ENCODE peak calls at places on chromosomes 13 and 19, in four cellular contexts. Y, W, N and J are unnamed samples.

GRCh38 chr13:32428581-32429072 is 697 bp upstream of the N4BP2L1 start:
- DNase-seq in Y (no peak), W (no peak), N (no peak), J (no peak)

GRCh38 chr13:103236213-103236612 is 170.0 kb upstream of the SLC10A2 start:
- DNase-seq in Y (no peak), W (no peak), N (no peak), J (no peak)

GRCh38 chr13:112803422-112803821 is 113.6 kb downstream of the ATP11A start:
- DNase-seq in Y (no peak), W (no peak), N (no peak), J (no peak)

GRCh38 chr19:48798937-48799336 is 11.9 kb downstream of the BCAT2 start:
- DNase-seq in Y (no peak), W (no peak), N (no peak), J (no peak)

GRCh38 chr13:37627428-37627827 is 28.9 kb upstream of the POSTN start:
- DNase-seq in Y (no peak), W (no peak), N (no peak), J (no peak)

GRCh38 chr13:106609116-106609515 is 41.2 kb upstream of the ARGLU1 start:
- DNase-seq in Y (no peak), W (no peak), N (no peak), J (no peak)

GRCh38 chr19:16197188-16197621 is 506 bp upstream of the AP1M1 start:
- DNase-seq in Y (no peak), W (no peak), N (no peak), J (peak)

GRCh38 chr19:11142528-11143171 is 12.9 kb downstream of the SPC24 start:
- DNase-seq in Y (peak), W (peak), N (peak), J (peak)

GRCh38 chr13:23699271-23699670 is 129.1 kb downstream of the TNFRSF19 start:
- DNase-seq in Y (no peak), W (no peak), N (no peak), J (no peak)

GRCh38 chr19:42563352-42564210 is 31.1 kb downstream of the CEACAM8 start:
- DNase-seq in Y (no peak), W (peak), N (peak), J (peak)

GRCh38 chr19:35296644-35297514 is 4.9 kb downstream of the MAG start:
- DNase-seq in Y (no peak), W (peak), N (no peak), J (no peak)

GRCh38 chr19:709196-709964 is 645 bp downstream of the PALM start:
- DNase-seq in Y (no peak), W (no peak), N (no peak), J (no peak)

GRCh38 chr13:20825476-20825875 is 51.7 kb upstream of the EEF1AKMT1 start:
- DNase-seq in Y (no peak), W (no peak), N (no peak), J (no peak)

GRCh38 chr19:47609885-47610545 is 1.1 kb downstream of the BICRA start:
- DNase-seq in Y (no peak), W (peak), N (peak), J (peak)

GRCh38 chr13:107289540-107289939 is 721.6 kb upstream of the ARGLU1 start:
- DNase-seq in Y (no peak), W (no peak), N (no peak), J (no peak)

GRCh38 chr13:102591988-102592781 is 4.6 kb upstream of the TPP2 start:
- DNase-seq in Y (peak), W (peak), N (peak), J (peak)

GRCh38 chr13:41505209-41505835 is 48.0 kb downstream of the RGCC start:
- DNase-seq in Y (no peak), W (no peak), N (no peak), J (peak)

GRCh38 chr13:113110852-113111315 is 5.3 kb downstream of the F7 start:
- DNase-seq in Y (no peak), W (no peak), N (no peak), J (no peak)

GRCh38 chr19:18304496-18305312 is 18.2 kb downstream of the LSM4 start:
- DNase-seq in Y (peak), W (peak), N (peak), J (peak)

GRCh38 chr13:41470187-41470586 is 12.8 kb downstream of the RGCC start:
- DNase-seq in Y (no peak), W (no peak), N (no peak), J (no peak)

GRCh38 chr13:94590744-94591143 is 5.2 kb downstream of the TGDS start:
- DNase-seq in Y (no peak), W (no peak), N (no peak), J (no peak)

GRCh38 chr13:24071423-24072075 is 89.0 kb upstream of the SPATA13 start:
- DNase-seq in Y (no peak), W (no peak), N (no peak), J (no peak)

GRCh38 chr19:48977061-48977460 is 12.0 kb downstream of the FTL start:
- DNase-seq in Y (no peak), W (no peak), N (no peak), J (no peak)

GRCh38 chr19:10061717-10062310 is 24.3 kb upstream of the SHFL start:
- DNase-seq in Y (no peak), W (no peak), N (peak), J (no peak)

GRCh38 chr19:55178781-55179569 is 1.1 kb downstream of the SYT5 start:
- DNase-seq in Y (no peak), W (peak), N (peak), J (peak)

GRCh38 chr13:36789061-36789460 is 30.0 kb upstream of the RFXAP start:
- DNase-seq in Y (no peak), W (no peak), N (no peak), J (no peak)

GRCh38 chr19:12984683-12985048 is 10.6 kb upstream of the NFIX start:
- DNase-seq in Y (no peak), W (no peak), N (no peak), J (no peak)

GRCh38 chr13:40236566-40237168 is 429.8 kb downstream of the FOXO1 start:
- DNase-seq in Y (peak), W (no peak), N (no peak), J (no peak)

GRCh38 chr13:43730642-43731041 is 56.1 kb downstream of the ENOX1 start:
- DNase-seq in Y (no peak), W (no peak), N (no peak), J (no peak)

GRCh38 chr13:27053902-27054595 is 117.6 kb downstream of the USP12 start:
- DNase-seq in Y (no peak), W (peak), N (no peak), J (peak)

GRCh38 chr19:31501427-31502195 is 152.4 kb upstream of the TSHZ3 start:
- DNase-seq in Y (no peak), W (no peak), N (no peak), J (no peak)

GRCh38 chr13:33379597-33379996 is 94.0 kb upstream of the STARD13 start:
- DNase-seq in Y (no peak), W (no peak), N (no peak), J (no peak)

GRCh38 chr19:13053761-13054604 is 48.7 kb downstream of the LYL1 start:
- DNase-seq in Y (peak), W (peak), N (no peak), J (peak)

GRCh38 chr19:4473011-4473410 is 914 bp downstream of the HDGFL2 start:
- DNase-seq in Y (no peak), W (no peak), N (no peak), J (no peak)

GRCh38 chr19:31392514-31392913 is 43.3 kb upstream of the TSHZ3 start:
- DNase-seq in Y (no peak), W (no peak), N (no peak), J (no peak)

GRCh38 chr19:55080915-55081772 is 5.5 kb downstream of the EPS8L1 start:
- DNase-seq in Y (no peak), W (peak), N (peak), J (no peak)

GRCh38 chr19:42323852-42324654 is 1.4 kb upstream of the MEGF8 start:
- DNase-seq in Y (no peak), W (no peak), N (no peak), J (no peak)

GRCh38 chr13:24185591-24186232 is 25.2 kb downstream of the SPATA13 start:
- DNase-seq in Y (no peak), W (no peak), N (no peak), J (no peak)

GRCh38 chr19:3055741-3056453 is 6.4 kb downstream of the TLE5 start:
- DNase-seq in Y (no peak), W (peak), N (no peak), J (no peak)

GRCh38 chr19:3053780-3054179 is 8.5 kb downstream of the TLE5 start:
- DNase-seq in Y (no peak), W (no peak), N (no peak), J (no peak)

GRCh38 chr19:3056454-3057016 is 5.8 kb downstream of the TLE5 start:
- DNase-seq in Y (no peak), W (peak), N (no peak), J (no peak)

GRCh38 chr19:3054265-3054971 is 7.9 kb downstream of the TLE5 start:
- DNase-seq in Y (no peak), W (no peak), N (no peak), J (no peak)

DNA sequence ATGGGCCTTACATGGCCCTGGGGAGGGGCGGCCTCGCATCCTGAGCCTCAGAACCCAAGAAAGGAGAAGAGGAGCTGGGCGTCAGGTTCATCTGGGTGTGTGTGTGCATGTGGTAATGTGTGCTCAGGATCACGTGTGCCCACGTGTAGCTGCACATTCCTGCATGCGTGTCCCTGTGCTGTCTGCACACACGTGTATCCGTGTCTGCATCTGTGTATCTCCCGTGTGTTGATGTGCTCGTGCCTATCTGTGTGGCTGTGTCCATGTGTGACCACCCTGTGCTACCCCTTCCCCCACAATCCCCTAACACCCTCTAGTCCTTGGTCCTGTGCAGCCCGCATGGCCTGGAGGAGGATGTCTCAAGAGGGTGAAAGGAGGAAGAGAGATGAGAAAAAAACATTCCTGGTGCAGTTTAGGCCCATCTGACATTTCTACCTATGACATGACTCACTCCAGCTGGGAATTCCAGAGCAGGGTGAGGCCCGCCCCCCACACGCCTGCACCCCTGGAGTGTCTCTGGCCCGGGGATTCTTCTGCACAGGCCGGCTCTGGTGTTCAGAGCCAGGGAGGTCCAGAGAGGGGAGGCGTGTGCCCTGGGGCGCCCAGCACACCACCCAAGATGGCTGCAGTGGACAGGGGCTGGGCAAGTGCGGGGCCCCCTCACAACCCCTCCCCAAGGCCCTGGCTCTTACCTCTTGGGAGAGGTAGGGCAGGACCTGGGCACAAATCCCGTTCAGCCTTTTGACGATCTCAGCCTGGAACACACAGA is 7.1 kb downstream of the TLE5 start:
- DNase-seq in Y (no peak), W (peak), N (no peak), J (peak)
- TF ChIP-seq POLR2A in Y (no peak), W (no peak), N (no peak), J (no peak)

GRCh38 chr19:30307191-30307974 is 64.8 kb upstream of the ZNF536 start:
- DNase-seq in Y (no peak), W (no peak), N (no peak), J (no peak)

GRCh38 chr19:30305346-30306060 is 66.7 kb upstream of the ZNF536 start:
- DNase-seq in Y (no peak), W (no peak), N (no peak), J (no peak)

GRCh38 chr19:30304540-30304939 is 67.6 kb upstream of the ZNF536 start:
- DNase-seq in Y (no peak), W (no peak), N (no peak), J (no peak)

GRCh38 chr19:30302076-30302475 is 70.1 kb upstream of the ZNF536 start:
- DNase-seq in Y (no peak), W (no peak), N (no peak), J (no peak)

GRCh38 chr19:30303131-30303654 is 69.0 kb upstream of the ZNF536 start:
- DNase-seq in Y (no peak), W (no peak), N (no peak), J (no peak)
- TF ChIP-seq POLR2A in Y (no peak), W (no peak), N (no peak), J (no peak)

GRCh38 chr13:45336025-45336800 is 4.8 kb downstream of the TPT1 start:
- DNase-seq in Y (no peak), W (no peak), N (no peak), J (no peak)
- TF ChIP-seq POLR2A in Y (no peak), W (no peak), N (peak), J (no peak)

GRCh38 chr19:38649305-38650179 is 2.1 kb downstream of the ACTN4 start:
- DNase-seq in Y (no peak), W (peak), N (no peak), J (no peak)
- TF ChIP-seq POLR2A in Y (no peak), W (no peak), N (no peak), J (no peak)